ENCODE peak calls at places on chromosomes 6 and 20, in six cellular contexts. J is SK-N-SH, M is HCT116, O is HepG2, V is K562, I is H1. G is an unnamed sample.

GRCh38 chr20:63896136-63896890 is 1.4 kb downstream of the DNAJC5 start:
- DNase-seq in V (peak), M (no peak), O (peak), J (no peak), I (no peak), G (peak)

GRCh38 chr6:137496392-137496767 is 2.2 kb upstream of the OLIG3 start:
- DNase-seq in O (no peak), V (no peak), I (no peak), M (no peak), J (no peak), G (no peak)

GRCh38 chr20:15759546-15760216 is 813.6 kb downstream of the KIF16B start:
- DNase-seq in V (no peak), O (no peak), M (no peak), I (no peak), J (peak), G (no peak)

GRCh38 chr6:80742481-80742880 is 636.0 kb downstream of the BCKDHB start:
- DNase-seq in O (peak), I (no peak), M (peak), J (no peak), V (peak), G (no peak)

GRCh38 chr6:52336919-52337561 is 24.9 kb upstream of the PAQR8 start:
- DNase-seq in I (no peak), M (no peak), J (no peak), O (no peak), V (no peak), G (no peak)

GRCh38 chr6:114342086-114342825 is 567 bp downstream of the HS3ST5 start:
- DNase-seq in M (no peak), V (no peak), I (no peak), O (no peak), J (peak), G (no peak)

GRCh38 chr20:4883051-4883450 is 118.3 kb downstream of the SLC23A2 start:
- DNase-seq in I (no peak), O (no peak), V (no peak), M (no peak), J (no peak), G (no peak)

GRCh38 chr6:119965900-119966299 is 616.3 kb upstream of the MAN1A1 start:
- DNase-seq in I (no peak), M (no peak), V (no peak), O (no peak), J (no peak), G (no peak)

GRCh38 chr6:167392631-167393301 is 67.9 kb downstream of the TTLL2 start:
- DNase-seq in J (no peak), V (no peak), O (no peak), M (no peak), I (no peak), G (no peak)

GRCh38 chr20:56400001-56400640 is 7.7 kb downstream of the CSTF1 start:
- DNase-seq in I (no peak), J (peak), M (peak), V (peak), O (peak), G (peak)

GRCh38 chr20:23082846-23083552 is 3.1 kb downstream of the CD93 start:
- DNase-seq in J (no peak), M (no peak), I (no peak), O (no peak), V (no peak), G (no peak)

GRCh38 chr20:48038703-48039102 is 253.4 kb upstream of the SULF2 start:
- DNase-seq in J (no peak), O (no peak), V (no peak), I (no peak), M (no peak), G (no peak)

GRCh38 chr20:41411458-41411857 is 44.8 kb upstream of the EMILIN3 start:
- DNase-seq in J (no peak), O (no peak), I (no peak), V (peak), M (no peak), G (peak)

GRCh38 chr6:167748046-167748445 is 78.7 kb upstream of the AFDN start:
- DNase-seq in O (no peak), J (no peak), I (no peak), V (no peak), M (no peak), G (no peak)

GRCh38 chr6:32709625-32710024 is 31.6 kb upstream of the HLA-DQA2 start:
- DNase-seq in J (no peak), I (no peak), V (no peak), M (no peak), O (no peak), G (no peak)

GRCh38 chr6:73657201-73657600 is 3.4 kb upstream of the SLC17A5 start:
- DNase-seq in O (no peak), J (no peak), M (peak), V (peak), I (no peak), G (no peak)

GRCh38 chr20:23146111-23146640 is 60.1 kb upstream of the CD93 start:
- DNase-seq in V (no peak), J (no peak), M (no peak), O (no peak), I (no peak), G (no peak)

GRCh38 chr6:315921-316752 is 23.9 kb downstream of the DUSP22 start:
- DNase-seq in M (no peak), O (no peak), I (no peak), V (no peak), J (no peak), G (peak)

GRCh38 chr6:146884728-146885127 is 286.0 kb downstream of the ADGB start:
- DNase-seq in O (no peak), I (no peak), M (no peak), V (peak), J (no peak), G (no peak)

GRCh38 chr20:47544240-47544639 is 42.6 kb downstream of the NCOA3 start:
- DNase-seq in I (no peak), O (no peak), V (no peak), J (no peak), M (no peak), G (no peak)

GRCh38 chr6:31901415-31901952 is 402 bp downstream of the ZBTB12 start:
- DNase-seq in M (no peak), V (peak), J (peak), O (no peak), I (no peak), G (peak)

GRCh38 chr6:100382767-100383195 is 81.9 kb downstream of the SIM1 start:
- DNase-seq in O (no peak), M (no peak), J (no peak), V (no peak), I (no peak), G (no peak)

GRCh38 chr20:41182296-41183212 is 45.2 kb downstream of the PLCG1 start:
- DNase-seq in V (no peak), O (no peak), J (no peak), I (no peak), M (no peak), G (no peak)

GRCh38 chr6:118627724-118628123 is 23.7 kb downstream of the CEP85L start:
- DNase-seq in I (no peak), V (no peak), O (no peak), J (no peak), M (no peak), G (no peak)

GRCh38 chr6:21856844-21857243 is 263.3 kb downstream of the SOX4 start:
- DNase-seq in J (no peak), O (no peak), I (no peak), V (no peak), M (no peak), G (no peak)

GRCh38 chr6:40022867-40023266 is 88.6 kb upstream of the MOCS1 start:
- DNase-seq in J (no peak), I (no peak), M (no peak), V (no peak), O (no peak), G (no peak)

GRCh38 chr6:131688286-131688685 is 12.9 kb downstream of the OR2A4 start:
- DNase-seq in J (no peak), O (no peak), I (no peak), M (no peak), V (no peak), G (no peak)

GRCh38 chr20:48826883-48827771 is 672 bp downstream of the PREX1 start:
- DNase-seq in V (no peak), O (no peak), J (peak), I (no peak), M (no peak), G (no peak)

GRCh38 chr6:16324184-16324583 is 85.8 kb downstream of the GMPR start:
- DNase-seq in I (no peak), O (peak), V (no peak), J (no peak), M (no peak), G (no peak)

GRCh38 chr6:26389349-26389799 is 6.5 kb downstream of the BTN2A2 start:
- DNase-seq in J (no peak), O (no peak), I (no peak), M (no peak), V (peak), G (peak)

GRCh38 chr6:90811596-90812226 is 224.8 kb upstream of the MAP3K7 start:
- DNase-seq in O (no peak), M (no peak), V (no peak), J (no peak), I (no peak), G (no peak)

GRCh38 chr6:7640607-7641577 is 50.9 kb downstream of the SNRNP48 start:
- DNase-seq in V (no peak), J (no peak), M (peak), O (peak), I (no peak), G (no peak)

GRCh38 chr6:72968704-72969103 is 256.6 kb downstream of the KHDC1L start:
- DNase-seq in M (peak), O (no peak), V (no peak), I (no peak), J (no peak), G (no peak)

GRCh38 chr6:119351005-119351394 is 1.4 kb upstream of the MAN1A1 start:
- DNase-seq in I (no peak), V (peak), O (no peak), J (peak), M (peak), G (peak)

GRCh38 chr6:5653801-5654200 is 352.9 kb downstream of the NRN1 start:
- DNase-seq in I (no peak), V (no peak), J (no peak), O (no peak), M (no peak), G (no peak)

GRCh38 chr6:157954150-157955117 is 27.2 kb upstream of the SYNJ2 start:
- DNase-seq in M (no peak), J (no peak), V (no peak), O (peak), I (no peak), G (peak)

GRCh38 chr6:30955367-30956042 is 14.7 kb downstream of the MUCL3 start:
- DNase-seq in O (no peak), M (no peak), V (peak), J (peak), I (peak), G (no peak)

GRCh38 chr6:34552620-34553019 is 3.5 kb downstream of the SPDEF start:
- DNase-seq in I (no peak), J (no peak), O (no peak), V (no peak), M (no peak), G (no peak)

GRCh38 chr6:34549804-34550202 is 6.3 kb downstream of the SPDEF start:
- DNase-seq in O (no peak), I (no peak), J (no peak), M (no peak), V (no peak), G (no peak)

GRCh38 chr6:34553146-34553545 is 3.0 kb downstream of the SPDEF start:
- DNase-seq in J (no peak), I (no peak), V (no peak), O (no peak), M (no peak), G (peak)

GRCh38 chr6:34553750-34554149 is 2.4 kb downstream of the SPDEF start:
- DNase-seq in O (no peak), V (no peak), J (no peak), I (no peak), M (no peak), G (no peak)

DNA sequence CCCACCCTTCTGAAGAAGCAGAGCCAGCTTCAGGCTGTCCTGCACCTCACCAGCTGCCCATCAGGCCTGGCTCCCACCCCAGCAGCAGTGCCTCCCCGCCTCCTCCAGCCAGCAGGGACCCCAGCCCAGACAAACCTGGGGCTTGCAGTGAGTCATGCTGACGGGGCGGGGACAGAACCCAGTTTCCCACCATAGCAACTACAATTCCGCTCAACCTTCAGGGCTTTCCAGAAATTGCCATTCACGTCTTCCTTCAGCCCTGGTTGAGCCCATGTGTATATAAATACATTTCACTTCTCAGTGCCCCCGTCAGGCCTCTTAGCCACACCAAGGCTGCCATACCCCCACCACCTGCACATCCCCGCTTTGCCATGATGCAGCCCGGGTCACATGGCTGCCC is 4.4 kb downstream of the SPDEF start:
- DNase-seq in V (no peak), O (no peak), M (no peak), J (no peak), I (no peak), G (no peak)
- TF ChIP-seq JUND in V (no peak), O (no peak), M (no peak), J (no peak), I (no peak), G (no peak)

GRCh38 chr20:50004175-50004574 is 21.4 kb downstream of the SNAI1 start:
- DNase-seq in M (no peak), V (no peak), J (no peak), O (no peak), I (no peak), G (no peak)

GRCh38 chr20:50001784-50002311 is 19.1 kb downstream of the SNAI1 start:
- DNase-seq in M (no peak), O (no peak), J (no peak), V (no peak), I (no peak), G (no peak)

GRCh38 chr20:50003253-50003656 is 20.5 kb downstream of the SNAI1 start:
- DNase-seq in M (no peak), I (no peak), V (no peak), O (no peak), J (no peak), G (no peak)

GRCh38 chr20:49995586-49995985 is 12.8 kb downstream of the SNAI1 start:
- DNase-seq in M (no peak), O (no peak), J (no peak), I (no peak), V (no peak), G (no peak)

DNA sequence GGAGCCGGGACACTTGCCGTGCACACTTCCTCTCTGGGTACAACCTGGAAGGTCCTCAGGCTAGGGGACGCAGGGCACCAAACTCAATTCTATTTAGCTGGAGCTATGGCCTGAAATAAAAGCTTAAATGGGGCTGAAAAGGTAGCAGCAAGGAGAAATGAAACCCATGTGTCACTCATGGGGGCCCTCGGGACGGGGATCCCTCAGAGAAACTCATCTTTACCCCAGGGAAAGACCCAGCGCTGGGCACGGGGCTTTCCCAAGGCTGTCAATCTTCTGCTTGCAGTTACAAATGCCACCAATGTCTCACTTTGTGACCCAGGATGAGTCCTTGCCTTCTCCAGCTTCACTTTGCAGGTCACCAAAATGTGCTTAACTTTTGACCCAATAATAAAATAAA is 16.5 kb downstream of the SNAI1 start:
- DNase-seq in I (no peak), V (no peak), O (no peak), J (no peak), M (no peak), G (no peak)
- TF ChIP-seq JUND in I (no peak), V (no peak), O (no peak), J (no peak), M (no peak), G (no peak)

GRCh38 chr6:109897561-109898080 is 80.5 kb upstream of the GPR6 start:
- DNase-seq in O (no peak), M (no peak), V (no peak), I (no peak), J (no peak), G (no peak)

GRCh38 chr6:109893606-109894005 is 84.5 kb upstream of the GPR6 start:
- DNase-seq in I (no peak), M (no peak), V (no peak), O (no peak), J (no peak), G (no peak)

GRCh38 chr6:109897025-109897424 is 81.1 kb upstream of the GPR6 start:
- DNase-seq in M (no peak), J (no peak), V (no peak), O (no peak), I (no peak), G (no peak)

GRCh38 chr6:109894181-109894580 is 83.9 kb upstream of the GPR6 start:
- DNase-seq in J (no peak), I (no peak), O (no peak), V (no peak), M (no peak), G (no peak)

DNA sequence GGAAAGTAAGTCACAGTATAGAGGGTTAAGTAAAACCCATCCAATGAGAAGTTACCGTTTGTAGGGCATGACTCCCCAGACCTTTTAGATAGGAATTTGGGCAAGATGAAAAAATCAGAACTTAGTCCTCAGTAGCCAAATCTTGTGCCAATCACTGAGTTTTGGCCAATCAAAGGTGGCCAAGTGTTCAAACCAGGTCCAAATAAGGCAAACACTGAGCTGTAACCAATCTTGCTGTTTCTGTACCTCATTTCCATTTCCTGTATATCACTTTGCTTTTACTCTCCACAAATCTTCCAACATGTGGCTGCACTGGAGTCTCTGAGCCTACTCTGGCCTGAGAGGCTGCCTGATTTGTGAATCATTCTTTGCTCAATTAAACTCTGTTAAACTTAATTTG is 81.8 kb upstream of the GPR6 start:
- DNase-seq in J (no peak), O (no peak), M (no peak), I (no peak), V (no peak), G (no peak)
- TF ChIP-seq JUND in J (no peak), O (no peak), M (no peak), I (no peak), V (no peak), G (no peak)

DNA sequence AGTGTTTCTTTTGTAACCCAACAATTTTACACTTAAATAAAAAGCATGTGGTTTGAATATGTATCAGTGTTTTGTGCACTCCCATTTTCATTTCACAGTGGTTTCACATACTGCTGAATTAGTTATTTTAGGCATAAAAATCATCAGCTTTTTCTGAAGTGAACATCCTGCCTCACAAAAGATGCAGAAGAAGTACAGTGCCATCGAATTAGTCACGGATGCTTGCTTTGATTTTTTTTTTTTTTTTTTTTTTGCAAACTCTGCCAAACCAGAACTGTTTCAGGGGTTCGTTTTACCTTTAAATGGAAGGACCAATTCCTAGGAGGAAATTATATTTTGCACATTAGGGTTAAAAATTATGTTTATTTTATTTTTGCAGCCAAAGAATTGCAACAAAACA is 158.6 kb downstream of the RPS12 start:
- DNase-seq in V (no peak), O (no peak), M (no peak), J (peak), I (no peak), G (no peak)
- TF ChIP-seq JUND in V (no peak), O (no peak), M (no peak), J (no peak), I (no peak), G (no peak)

GRCh38 chr20:39108746-39109145 is 146.6 kb downstream of the DHX35 start:
- DNase-seq in M (no peak), O (peak), I (no peak), J (no peak), V (no peak), G (no peak)
- TF ChIP-seq JUND in M (no peak), O (no peak), I (no peak), J (no peak), V (no peak), G (no peak)

DNA sequence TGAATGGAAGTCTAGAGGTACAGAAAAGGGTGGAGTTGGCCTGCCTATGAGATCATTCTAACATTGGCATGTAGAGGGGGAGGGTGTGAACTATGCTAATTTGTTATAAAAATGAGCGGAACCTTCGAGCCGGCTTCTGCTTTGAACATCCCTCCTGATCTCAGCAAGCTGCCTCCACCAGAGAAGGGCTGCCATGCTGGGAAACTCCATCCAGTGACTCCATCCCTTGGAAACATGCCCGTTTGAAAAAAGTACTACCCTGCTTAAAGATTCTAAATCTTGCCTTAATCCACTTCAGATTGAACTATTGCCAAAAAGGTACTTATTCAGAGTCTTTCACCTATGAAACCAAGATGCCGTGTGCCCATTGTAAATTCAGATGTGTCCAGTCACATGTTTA is 43.6 kb upstream of the TMEM170B start:
- DNase-seq in V (no peak), M (no peak), I (no peak), J (no peak), O (no peak), G (no peak)
- TF ChIP-seq JUND in V (no peak), M (no peak), I (no peak), J (no peak), O (no peak), G (no peak)

GRCh38 chr20:665276-665675 is 10.3 kb downstream of the SCRT2 start:
- DNase-seq in J (no peak), M (no peak), I (no peak), O (no peak), V (no peak), G (no peak)

GRCh38 chr20:664576-664975 is 11.0 kb downstream of the SCRT2 start:
- DNase-seq in J (no peak), O (no peak), I (no peak), M (no peak), V (no peak), G (no peak)

GRCh38 chr20:662289-663192 is 9.5 kb upstream of the SRXN1 start:
- DNase-seq in O (no peak), V (no peak), J (no peak), M (no peak), I (no peak), G (no peak)

GRCh38 chr20:664151-664550 is 11.2 kb upstream of the SRXN1 start:
- DNase-seq in I (no peak), O (no peak), M (no peak), V (no peak), J (no peak), G (no peak)

GRCh38 chr20:663315-664090 is 10.5 kb upstream of the SRXN1 start:
- DNase-seq in V (no peak), M (no peak), O (no peak), I (no peak), J (no peak), G (no peak)
- TF ChIP-seq JUND in V (no peak), M (no peak), O (no peak), I (no peak), J (no peak), G (no peak)

GRCh38 chr6:11278207-11278559 is 45.7 kb upstream of the NEDD9 start:
- DNase-seq in O (no peak), M (no peak), V (no peak), J (no peak), I (no peak), G (no peak)
- TF ChIP-seq JUND in O (no peak), M (no peak), V (no peak), J (no peak), I (no peak), G (no peak)

G was measured in T47D.